ENCODE peak calls at places on chromosomes 11 and 22, in eight cellular contexts. One of them, this sample, is unnamed.

GRCh38 chr22:36409911-36410756 is 22.4 kb upstream of the MYH9 start:
- DNase-seq in endothelial cell of umbilical vein: peak; percentile 60
- DNase-seq in H9: peak; percentile 100
- DNase-seq in neural progenitor cell: peak; percentile 100
- DNase-seq in CD8-positive, alpha-beta T cell: peak; percentile 67
- DNase-seq in cardiac muscle cell: peak; percentile 98
- DNase-seq in psoas muscle: peak; percentile 65
- DNase-seq in RWPE1: peak; percentile 88
- DNase-seq in this sample: peak; percentile 91

GRCh38 chr11:119029340-119030028 is 1.2 kb downstream of the SLC37A4 start:
- DNase-seq in cardiac muscle cell: no peak
- DNase-seq in neural progenitor cell: peak; percentile 45
- DNase-seq in endothelial cell of umbilical vein: no peak
- DNase-seq in H9: no peak
- DNase-seq in psoas muscle: no peak
- DNase-seq in RWPE1: no peak
- DNase-seq in CD8-positive, alpha-beta T cell: no peak
- DNase-seq in this sample: peak; percentile 50

GRCh38 chr11:124402326-124402922 is 3.6 kb upstream of the OR8B3 start:
- DNase-seq in psoas muscle: peak; percentile 18
- DNase-seq in RWPE1: peak; percentile 52
- DNase-seq in H9: peak; percentile 64
- DNase-seq in endothelial cell of umbilical vein: peak; percentile 67
- DNase-seq in CD8-positive, alpha-beta T cell: no peak
- DNase-seq in cardiac muscle cell: peak; percentile 62
- DNase-seq in neural progenitor cell: peak; percentile 62
- DNase-seq in this sample: no peak

GRCh38 chr22:30864441-30865420 is 103.8 kb downstream of the MORC2 start:
- DNase-seq in neural progenitor cell: no peak
- DNase-seq in psoas muscle: no peak
- DNase-seq in H9: no peak
- DNase-seq in endothelial cell of umbilical vein: no peak
- DNase-seq in RWPE1: no peak
- DNase-seq in cardiac muscle cell: no peak
- DNase-seq in CD8-positive, alpha-beta T cell: no peak
- DNase-seq in this sample: no peak

GRCh38 chr11:131038597-131038996 is 122.3 kb upstream of the SNX19 start:
- DNase-seq in CD8-positive, alpha-beta T cell: no peak
- DNase-seq in endothelial cell of umbilical vein: no peak
- DNase-seq in RWPE1: no peak
- DNase-seq in psoas muscle: no peak
- DNase-seq in neural progenitor cell: peak; percentile 51
- DNase-seq in H9: no peak
- DNase-seq in cardiac muscle cell: peak; percentile 18
- DNase-seq in this sample: no peak

GRCh38 chr11:117834068-117834810 is 9.7 kb upstream of the FXYD2 start:
- DNase-seq in H9: peak; percentile 17
- DNase-seq in psoas muscle: no peak
- DNase-seq in cardiac muscle cell: no peak
- DNase-seq in RWPE1: no peak
- DNase-seq in CD8-positive, alpha-beta T cell: no peak
- DNase-seq in endothelial cell of umbilical vein: no peak
- DNase-seq in neural progenitor cell: no peak
- DNase-seq in this sample: no peak

GRCh38 chr11:76296731-76297130 is 84.2 kb downstream of the THAP12 start:
- DNase-seq in RWPE1: no peak
- DNase-seq in endothelial cell of umbilical vein: no peak
- DNase-seq in neural progenitor cell: no peak
- DNase-seq in cardiac muscle cell: no peak
- DNase-seq in CD8-positive, alpha-beta T cell: no peak
- DNase-seq in psoas muscle: no peak
- DNase-seq in H9: no peak
- DNase-seq in this sample: no peak

GRCh38 chr22:43667658-43668057 is 144.4 kb downstream of the EFCAB6 start:
- DNase-seq in RWPE1: no peak
- DNase-seq in cardiac muscle cell: no peak
- DNase-seq in psoas muscle: no peak
- DNase-seq in endothelial cell of umbilical vein: no peak
- DNase-seq in neural progenitor cell: no peak
- DNase-seq in CD8-positive, alpha-beta T cell: no peak
- DNase-seq in H9: no peak
- DNase-seq in this sample: no peak

GRCh38 chr22:36197065-36197440 is 4.6 kb downstream of the APOL4 start:
- DNase-seq in RWPE1: no peak
- DNase-seq in CD8-positive, alpha-beta T cell: no peak
- DNase-seq in neural progenitor cell: peak; percentile 100
- DNase-seq in endothelial cell of umbilical vein: peak; percentile 72
- DNase-seq in H9: peak; percentile 93
- DNase-seq in cardiac muscle cell: peak; percentile 58
- DNase-seq in psoas muscle: peak; percentile 64
- DNase-seq in this sample: no peak

GRCh38 chr11:29268733-29269132 is 748.1 kb downstream of the KCNA4 start:
- DNase-seq in endothelial cell of umbilical vein: no peak
- DNase-seq in CD8-positive, alpha-beta T cell: no peak
- DNase-seq in psoas muscle: no peak
- DNase-seq in RWPE1: no peak
- DNase-seq in cardiac muscle cell: no peak
- DNase-seq in neural progenitor cell: no peak
- DNase-seq in H9: no peak
- DNase-seq in this sample: no peak

GRCh38 chr11:62566247-62566646 is 7.4 kb downstream of the EEF1G start:
- DNase-seq in RWPE1: no peak
- DNase-seq in cardiac muscle cell: no peak
- DNase-seq in CD8-positive, alpha-beta T cell: no peak
- DNase-seq in H9: no peak
- DNase-seq in neural progenitor cell: no peak
- DNase-seq in endothelial cell of umbilical vein: no peak
- DNase-seq in psoas muscle: no peak
- DNase-seq in this sample: no peak

GRCh38 chr11:87180743-87181142 is 143.0 kb downstream of the TMEM135 start:
- DNase-seq in psoas muscle: no peak
- DNase-seq in H9: no peak
- DNase-seq in CD8-positive, alpha-beta T cell: no peak
- DNase-seq in neural progenitor cell: no peak
- DNase-seq in RWPE1: no peak
- DNase-seq in endothelial cell of umbilical vein: peak; percentile 30
- DNase-seq in cardiac muscle cell: no peak
- DNase-seq in this sample: no peak

GRCh38 chr11:78714539-78714938 is 139.9 kb upstream of the NARS2 start:
- DNase-seq in psoas muscle: no peak
- DNase-seq in CD8-positive, alpha-beta T cell: no peak
- DNase-seq in RWPE1: peak; percentile 5
- DNase-seq in cardiac muscle cell: no peak
- DNase-seq in H9: peak; percentile 50
- DNase-seq in neural progenitor cell: no peak
- DNase-seq in endothelial cell of umbilical vein: no peak
- DNase-seq in this sample: no peak

GRCh38 chr11:7515544-7515943 is 1.7 kb downstream of the PPFIBP2 start:
- DNase-seq in psoas muscle: no peak
- DNase-seq in RWPE1: no peak
- DNase-seq in neural progenitor cell: no peak
- DNase-seq in CD8-positive, alpha-beta T cell: no peak
- DNase-seq in H9: no peak
- DNase-seq in endothelial cell of umbilical vein: no peak
- DNase-seq in cardiac muscle cell: no peak
- DNase-seq in this sample: no peak

GRCh38 chr11:101912823-101913284 is 2.0 kb upstream of the CEP126 start:
- DNase-seq in endothelial cell of umbilical vein: peak; percentile 97
- DNase-seq in H9: no peak
- DNase-seq in CD8-positive, alpha-beta T cell: no peak
- DNase-seq in neural progenitor cell: no peak
- DNase-seq in psoas muscle: no peak
- DNase-seq in cardiac muscle cell: no peak
- DNase-seq in RWPE1: no peak
- DNase-seq in this sample: no peak

GRCh38 chr11:16511109-16511806 is 154.9 kb upstream of the SOX6 start:
- DNase-seq in H9: no peak
- DNase-seq in neural progenitor cell: no peak
- DNase-seq in psoas muscle: no peak
- DNase-seq in CD8-positive, alpha-beta T cell: no peak
- DNase-seq in cardiac muscle cell: no peak
- DNase-seq in endothelial cell of umbilical vein: no peak
- DNase-seq in RWPE1: peak; percentile 46
- DNase-seq in this sample: no peak

GRCh38 chr22:41668971-41669911 is 19.4 kb downstream of the SNU13 start:
- DNase-seq in psoas muscle: no peak
- DNase-seq in CD8-positive, alpha-beta T cell: no peak
- DNase-seq in cardiac muscle cell: no peak
- DNase-seq in RWPE1: no peak
- DNase-seq in endothelial cell of umbilical vein: peak; percentile 37
- DNase-seq in H9: no peak
- DNase-seq in neural progenitor cell: no peak
- DNase-seq in this sample: no peak

GRCh38 chr22:38699784-38700183 is 959 bp downstream of the JOSD1 start:
- DNase-seq in endothelial cell of umbilical vein: no peak
- DNase-seq in H9: no peak
- DNase-seq in RWPE1: no peak
- DNase-seq in CD8-positive, alpha-beta T cell: no peak
- DNase-seq in neural progenitor cell: no peak
- DNase-seq in cardiac muscle cell: no peak
- DNase-seq in psoas muscle: no peak
- DNase-seq in this sample: no peak

DNA sequence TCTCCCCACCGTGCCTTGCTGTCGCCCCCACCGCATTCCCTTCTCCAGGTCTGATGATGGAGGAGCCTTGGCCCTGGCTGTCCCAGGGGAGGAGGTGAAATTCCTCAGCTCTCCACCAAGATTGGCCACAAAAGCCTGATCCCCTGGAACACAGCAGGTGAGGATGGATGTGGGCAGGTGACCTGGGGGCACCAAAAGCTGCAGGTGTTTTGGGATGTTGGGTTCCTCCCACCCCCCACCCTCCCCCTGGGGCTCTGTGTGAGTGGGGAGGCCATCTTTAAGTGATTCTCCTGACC is 640 bp downstream of the TRIOBP start:
- DNase-seq in RWPE1: no peak
- DNase-seq in psoas muscle: no peak
- DNase-seq in neural progenitor cell: no peak
- DNase-seq in endothelial cell of umbilical vein: no peak
- DNase-seq in cardiac muscle cell: no peak
- DNase-seq in CD8-positive, alpha-beta T cell: no peak
- DNase-seq in H9: peak; percentile 62
- DNase-seq in this sample: no peak
- TF ChIP-seq CTCF in RWPE1: no peak
- TF ChIP-seq CTCF in psoas muscle: no peak
- TF ChIP-seq CTCF in neural progenitor cell: no peak
- TF ChIP-seq CTCF in endothelial cell of umbilical vein: no peak
- TF ChIP-seq CTCF in cardiac muscle cell: no peak
- TF ChIP-seq CTCF in CD8-positive, alpha-beta T cell: no peak
- TF ChIP-seq CTCF in H9: no peak
- TF ChIP-seq CTCF in this sample: no peak

GRCh38 chr11:67404515-67405195 is 772 bp downstream of the TBC1D10C start:
- DNase-seq in RWPE1: no peak
- DNase-seq in CD8-positive, alpha-beta T cell: peak; percentile 45
- DNase-seq in psoas muscle: no peak
- DNase-seq in endothelial cell of umbilical vein: no peak
- DNase-seq in cardiac muscle cell: no peak
- DNase-seq in H9: no peak
- DNase-seq in neural progenitor cell: no peak
- DNase-seq in this sample: no peak
- H3K27ac ChIP-seq in RWPE1: peak overlapping the region; percentile 94
- H3K27ac ChIP-seq in CD8-positive, alpha-beta T cell: peak overlapping the region; percentile 75
- H3K27ac ChIP-seq in psoas muscle: no peak overlapping the region
- H3K27ac ChIP-seq in endothelial cell of umbilical vein: no peak overlapping the region
- H3K27ac ChIP-seq in cardiac muscle cell: no peak overlapping the region
- H3K27ac ChIP-seq in H9: no peak overlapping the region
- H3K27ac ChIP-seq in neural progenitor cell: no peak overlapping the region
- H3K27ac ChIP-seq in this sample: peak overlapping the region; percentile 96

GRCh38 chr11:86150826-86151187 is 81.9 kb upstream of the PICALM start:
- DNase-seq in H9: no peak
- DNase-seq in psoas muscle: no peak
- DNase-seq in cardiac muscle cell: no peak
- DNase-seq in CD8-positive, alpha-beta T cell: no peak
- DNase-seq in RWPE1: no peak
- DNase-seq in neural progenitor cell: no peak
- DNase-seq in endothelial cell of umbilical vein: no peak
- DNase-seq in this sample: no peak

GRCh38 chr11:86149813-86150212 is 80.9 kb upstream of the PICALM start:
- DNase-seq in endothelial cell of umbilical vein: no peak
- DNase-seq in psoas muscle: no peak
- DNase-seq in cardiac muscle cell: no peak
- DNase-seq in neural progenitor cell: no peak
- DNase-seq in CD8-positive, alpha-beta T cell: no peak
- DNase-seq in H9: no peak
- DNase-seq in RWPE1: no peak
- DNase-seq in this sample: no peak

GRCh38 chr11:86152901-86153300 is 84.0 kb upstream of the PICALM start:
- DNase-seq in CD8-positive, alpha-beta T cell: no peak
- DNase-seq in H9: no peak
- DNase-seq in psoas muscle: no peak
- DNase-seq in RWPE1: no peak
- DNase-seq in endothelial cell of umbilical vein: no peak
- DNase-seq in neural progenitor cell: no peak
- DNase-seq in cardiac muscle cell: no peak
- DNase-seq in this sample: no peak

GRCh38 chr11:86152006-86152862 is 83.3 kb upstream of the PICALM start:
- DNase-seq in RWPE1: no peak
- DNase-seq in psoas muscle: no peak
- DNase-seq in neural progenitor cell: no peak
- DNase-seq in H9: no peak
- DNase-seq in CD8-positive, alpha-beta T cell: no peak
- DNase-seq in cardiac muscle cell: no peak
- DNase-seq in endothelial cell of umbilical vein: peak; percentile 65
- DNase-seq in this sample: no peak

GRCh38 chr11:86151188-86152005 is 82.5 kb upstream of the PICALM start:
- DNase-seq in CD8-positive, alpha-beta T cell: no peak
- DNase-seq in endothelial cell of umbilical vein: peak; percentile 68
- DNase-seq in RWPE1: no peak
- DNase-seq in neural progenitor cell: peak; percentile 39
- DNase-seq in H9: no peak
- DNase-seq in psoas muscle: no peak
- DNase-seq in cardiac muscle cell: peak; percentile 27
- DNase-seq in this sample: no peak
- TF ChIP-seq CTCF in CD8-positive, alpha-beta T cell: no peak
- TF ChIP-seq CTCF in endothelial cell of umbilical vein: no peak
- TF ChIP-seq CTCF in RWPE1: no peak
- TF ChIP-seq CTCF in neural progenitor cell: no peak
- TF ChIP-seq CTCF in H9: no peak
- TF ChIP-seq CTCF in psoas muscle: no peak
- TF ChIP-seq CTCF in cardiac muscle cell: no peak
- TF ChIP-seq CTCF in this sample: no peak

DNA sequence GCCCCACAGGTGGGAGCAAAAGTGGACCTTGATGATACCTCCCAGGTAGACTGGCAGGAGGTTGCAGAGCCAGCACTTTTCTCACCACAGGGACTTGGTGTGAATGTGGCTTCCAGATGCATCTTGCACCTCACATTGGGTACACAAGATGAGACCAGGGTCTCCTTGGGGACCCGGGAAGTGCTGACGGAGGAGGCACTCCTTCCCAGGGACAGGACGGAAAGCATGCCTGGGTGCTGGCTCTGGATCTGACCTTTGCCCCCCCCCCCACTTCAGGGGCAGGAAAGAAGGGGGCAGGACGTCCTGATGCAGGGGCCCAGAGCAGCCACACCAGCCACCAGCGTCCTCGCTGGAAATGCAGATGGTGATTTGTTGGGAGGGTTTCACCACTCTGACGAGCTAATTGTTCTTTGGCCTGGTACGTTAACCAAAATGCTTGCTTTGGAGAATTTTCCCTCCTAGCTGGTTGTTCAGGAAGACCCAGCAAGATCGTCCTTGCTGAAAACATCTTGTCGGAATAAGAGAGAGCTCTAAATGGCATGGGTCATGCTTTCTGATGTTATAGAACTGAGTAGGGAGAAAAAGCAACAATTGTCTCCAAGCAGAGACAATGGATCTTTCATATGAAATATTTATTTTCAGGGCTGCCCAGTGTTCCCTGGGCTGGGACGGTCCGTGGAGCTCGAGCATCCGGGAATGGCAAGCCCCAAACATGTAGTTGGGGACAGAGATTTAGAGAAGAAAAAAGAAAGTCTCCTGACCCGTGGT is 74.4 kb upstream of the PPARA start:
- DNase-seq in endothelial cell of umbilical vein: no peak
- DNase-seq in neural progenitor cell: no peak
- DNase-seq in cardiac muscle cell: no peak
- DNase-seq in H9: no peak
- DNase-seq in RWPE1: no peak
- DNase-seq in psoas muscle: peak; percentile 18
- DNase-seq in CD8-positive, alpha-beta T cell: no peak
- DNase-seq in this sample: peak; percentile 27
- H3K27ac ChIP-seq in endothelial cell of umbilical vein: peak overlapping the region; percentile 27
- H3K27ac ChIP-seq in neural progenitor cell: no peak overlapping the region
- H3K27ac ChIP-seq in cardiac muscle cell: no peak overlapping the region
- H3K27ac ChIP-seq in H9: no peak overlapping the region
- H3K27ac ChIP-seq in RWPE1: peak overlapping the region; percentile 100
- H3K27ac ChIP-seq in psoas muscle: peak overlapping the region; percentile 98
- H3K27ac ChIP-seq in CD8-positive, alpha-beta T cell: no peak overlapping the region
- H3K27ac ChIP-seq in this sample: peak overlapping the region; percentile 97